ENCODE peak calls at places on chromosomes 4 and X, in six cellular contexts. D, R, P, K, E and A are unnamed samples.

GRCh38 chr4:94472056-94472826 is 20.5 kb downstream of the PDLIM5 start:
- DNase-seq in D (no peak), R (no peak), P (no peak), K (no peak), E (no peak), A (no peak)

GRCh38 chrX:13377537-13377936 is 57.7 kb upstream of the ATXN3L start:
- DNase-seq in D (peak; percentile 34), R (no peak), P (no peak), K (no peak), E (peak; percentile 18), A (no peak)

GRCh38 chrX:133670394-133670793 is 255.1 kb upstream of the GPC4 start:
- DNase-seq in D (no peak), R (no peak), P (no peak), K (no peak), E (no peak), A (no peak)

GRCh38 chrX:8939344-8939743 is 94.6 kb downstream of the FAM9B start:
- DNase-seq in D (no peak), R (no peak), P (no peak), K (no peak), E (no peak), A (no peak)

GRCh38 chr4:88746186-88746585 is 48.6 kb upstream of the NAP1L5 start:
- DNase-seq in D (no peak), R (no peak), P (no peak), K (no peak), E (no peak), A (no peak)

GRCh38 chr4:10623241-10623640 is 61.3 kb downstream of the CLNK start:
- DNase-seq in D (no peak), R (no peak), P (no peak), K (no peak), E (no peak), A (no peak)

GRCh38 chr4:88320780-88321373 is 36.5 kb upstream of the PPM1K start:
- DNase-seq in D (no peak), R (no peak), P (peak; percentile 13), K (no peak), E (no peak), A (peak; percentile 40)

GRCh38 chrX:53303195-53303594 is 21.8 kb upstream of the IQSEC2 start:
- DNase-seq in D (no peak), R (no peak), P (no peak), K (no peak), E (no peak), A (no peak)

GRCh38 chrX:2262679-2263055 is 238.1 kb downstream of the DHRSX start:
- DNase-seq in D (no peak), R (no peak), P (no peak), K (no peak), E (no peak), A (no peak)

DNA sequence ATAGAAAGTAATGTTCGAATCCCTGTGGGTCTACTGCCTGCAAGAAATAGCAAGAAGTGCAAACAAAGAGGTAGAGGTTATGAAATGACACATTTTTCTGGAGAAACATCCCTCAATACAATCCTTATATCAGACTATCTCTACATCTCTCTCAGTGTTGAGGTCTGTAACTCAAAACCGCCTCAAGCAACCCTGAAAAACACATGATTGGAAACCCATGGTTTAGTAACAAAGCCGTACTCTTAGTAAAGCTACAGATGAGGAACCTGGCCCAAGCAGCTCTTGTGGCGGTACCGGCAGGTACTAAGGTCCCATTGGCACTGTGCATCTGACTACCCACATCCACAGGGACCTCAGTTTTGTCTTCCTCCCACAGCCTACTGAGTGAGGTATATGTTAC is 53.9 kb downstream of the IRF2 start:
- DNase-seq in D (no peak), R (no peak), P (no peak), K (no peak), E (no peak), A (no peak)
- H3K4me1 ChIP-seq in D (peaks cover 42% of the 10 kb centered on the region), R (peaks cover 52% of the 10 kb centered on the region), P (no peaks in the 10 kb centered on the region), K (peaks cover 29% of the 10 kb centered on the region), E (no peaks in the 10 kb centered on the region), A (peaks cover 18% of the 10 kb centered on the region)

GRCh38 chr4:99720206-99720605 is 62.6 kb upstream of the C4orf54 start:
- DNase-seq in D (no peak), R (no peak), P (no peak), K (no peak), E (no peak), A (no peak)
- H3K4me1 ChIP-seq in D (peaks cover 13% of the 10 kb centered on the region), R (peaks cover 66% of the 10 kb centered on the region), P (no peaks in the 10 kb centered on the region), K (peaks cover 16% of the 10 kb centered on the region), E (peaks cover under 1% of the 10 kb centered on the region), A (peaks cover 21% of the 10 kb centered on the region)

DNA sequence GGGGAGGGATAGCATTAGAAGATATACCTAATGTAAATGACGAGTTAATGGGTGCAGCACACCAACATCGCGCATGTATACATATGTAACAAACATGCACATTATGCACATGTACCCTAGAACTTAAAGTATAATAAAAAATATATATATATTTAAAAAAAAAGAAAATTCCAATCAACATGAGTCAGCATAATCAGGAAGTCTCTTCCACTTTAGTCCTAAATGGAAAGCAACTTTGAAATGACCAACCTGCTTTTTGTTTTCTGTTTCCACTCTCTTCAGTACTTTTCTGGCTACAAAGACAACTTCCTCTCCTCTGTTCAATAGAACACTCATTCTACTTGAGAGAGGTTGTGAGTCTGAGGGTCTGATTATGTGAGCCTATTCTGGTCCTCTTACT is 13.5 kb upstream of the MAGEA8 start:
- DNase-seq in D (no peak), R (no peak), P (no peak), K (no peak), E (no peak), A (no peak)
- H3K4me1 ChIP-seq in D (no peaks in the 10 kb centered on the region), R (no peaks in the 10 kb centered on the region), P (no peaks in the 10 kb centered on the region), K (no peaks in the 10 kb centered on the region), E (no peaks in the 10 kb centered on the region), A (no peaks in the 10 kb centered on the region)

GRCh38 chrX:111363741-111364140 is 48.3 kb downstream of the DCX start:
- DNase-seq in D (no peak), R (no peak), P (no peak), K (no peak), E (no peak), A (no peak)
- H3K4me1 ChIP-seq in D (no peaks in the 10 kb centered on the region), R (no peaks in the 10 kb centered on the region), P (no peaks in the 10 kb centered on the region), K (no peaks in the 10 kb centered on the region), E (peaks cover 19% of the 10 kb centered on the region), A (no peaks in the 10 kb centered on the region)

GRCh38 chr4:159174645-159175147 is 71.8 kb downstream of the RAPGEF2 start:
- DNase-seq in D (no peak), R (no peak), P (no peak), K (no peak), E (no peak), A (no peak)
- H3K4me1 ChIP-seq in D (peaks cover 75% of the 10 kb centered on the region), R (peaks cover 59% of the 10 kb centered on the region), P (no peaks in the 10 kb centered on the region), K (peaks cover 24% of the 10 kb centered on the region), E (no peaks in the 10 kb centered on the region), A (peaks cover 63% of the 10 kb centered on the region)

GRCh38 chr4:76095568-76095967 is 21.1 kb downstream of the ART3 start:
- DNase-seq in D (no peak), R (no peak), P (no peak), K (no peak), E (no peak), A (no peak)
- H3K4me1 ChIP-seq in D (peaks cover 5% of the 10 kb centered on the region), R (peaks cover 40% of the 10 kb centered on the region), P (no peaks in the 10 kb centered on the region), K (peaks cover 4% of the 10 kb centered on the region), E (no peaks in the 10 kb centered on the region), A (no peaks in the 10 kb centered on the region)

GRCh38 chr4:2868840-2869487 is 25.3 kb downstream of the ADD1 start:
- DNase-seq in D (no peak), R (no peak), P (no peak), K (no peak), E (no peak), A (no peak)

GRCh38 chr4:2865381-2865780 is 21.7 kb downstream of the ADD1 start:
- DNase-seq in D (no peak), R (no peak), P (no peak), K (no peak), E (no peak), A (no peak)

GRCh38 chr4:2867758-2868491 is 24.3 kb downstream of the ADD1 start:
- DNase-seq in D (no peak), R (no peak), P (no peak), K (no peak), E (peak; percentile 36), A (no peak)

GRCh38 chr4:2866891-2867290 is 23.2 kb downstream of the ADD1 start:
- DNase-seq in D (no peak), R (no peak), P (no peak), K (no peak), E (no peak), A (no peak)

DNA sequence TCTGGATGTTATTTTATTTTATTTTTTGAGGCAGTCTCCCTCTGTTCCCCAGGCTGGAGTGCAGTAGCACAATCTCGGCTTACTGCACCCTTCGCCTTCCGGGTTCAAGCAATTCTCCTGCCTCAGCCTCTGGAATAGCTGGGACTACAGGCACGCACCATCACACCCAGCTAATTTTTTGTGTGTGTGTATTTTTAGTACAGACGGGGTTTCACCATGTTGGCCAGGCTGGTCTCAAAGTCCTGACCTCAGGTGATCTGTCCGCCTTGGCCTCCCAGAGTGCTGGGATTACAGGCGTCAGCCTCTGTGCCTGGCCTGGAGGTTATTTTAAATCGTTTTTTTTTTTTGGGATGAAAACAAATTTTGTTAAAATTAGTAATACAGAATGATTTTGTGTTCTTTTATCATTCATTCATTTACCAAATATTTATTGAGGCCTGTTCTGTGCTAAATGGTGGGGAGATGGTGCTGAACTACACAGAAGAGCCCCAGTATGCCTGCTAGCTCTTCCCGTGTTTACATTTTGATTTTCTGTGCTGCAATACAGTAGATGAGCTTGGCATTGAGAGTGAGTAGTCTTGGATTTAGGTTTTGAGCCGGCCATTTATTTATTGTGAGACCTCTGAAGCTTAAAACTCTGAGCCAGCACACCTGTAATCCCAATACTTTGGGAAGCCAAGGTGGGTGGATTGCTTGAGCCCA is 22.7 kb downstream of the ADD1 start:
- DNase-seq in D (no peak), R (no peak), P (no peak), K (no peak), E (no peak), A (no peak)
- H3K4me1 ChIP-seq in D (peaks cover 100% of the 10 kb centered on the region), R (peaks cover 99% of the 10 kb centered on the region), P (peaks cover 13% of the 10 kb centered on the region), K (peaks cover 84% of the 10 kb centered on the region), E (peaks cover 33% of the 10 kb centered on the region), A (peaks cover 95% of the 10 kb centered on the region)

GRCh38 chr4:82357640-82358039 is 16.2 kb downstream of the HNRNPD start:
- DNase-seq in D (no peak), R (no peak), P (no peak), K (no peak), E (no peak), A (no peak)

GRCh38 chr4:82358773-82359324 is 14.9 kb downstream of the HNRNPD start:
- DNase-seq in D (no peak), R (no peak), P (no peak), K (no peak), E (no peak), A (no peak)

GRCh38 chr4:82360298-82361177 is 13.3 kb downstream of the HNRNPD start:
- DNase-seq in D (no peak), R (no peak), P (no peak), K (no peak), E (no peak), A (no peak)

GRCh38 chr4:82363896-82364487 is 9.8 kb downstream of the HNRNPD start:
- DNase-seq in D (no peak), R (no peak), P (no peak), K (no peak), E (no peak), A (no peak)

DNA sequence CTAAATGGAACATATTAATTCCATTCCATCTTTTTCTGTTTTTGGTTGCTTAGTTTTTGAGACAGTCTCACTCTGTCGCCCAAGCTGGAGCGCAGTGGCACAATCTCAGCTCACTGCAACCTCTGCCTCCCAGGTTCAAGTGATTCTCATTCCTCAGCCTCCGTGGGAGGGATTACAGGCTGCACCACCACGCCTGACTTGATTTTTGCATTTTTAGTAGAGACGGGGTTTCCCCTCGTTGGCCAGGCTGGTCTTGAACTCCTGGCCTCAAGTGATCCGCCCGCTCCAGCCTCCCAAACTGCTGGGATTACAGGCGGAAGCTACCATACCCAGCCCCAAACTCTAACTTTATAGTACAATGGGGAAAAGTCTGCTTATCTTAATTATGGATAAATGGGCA is 11.2 kb downstream of the HNRNPD start:
- DNase-seq in D (no peak), R (no peak), P (no peak), K (no peak), E (no peak), A (no peak)
- H3K4me1 ChIP-seq in D (peaks cover 83% of the 10 kb centered on the region), R (peaks cover 83% of the 10 kb centered on the region), P (no peaks in the 10 kb centered on the region), K (peaks cover 92% of the 10 kb centered on the region), E (no peaks in the 10 kb centered on the region), A (peaks cover 94% of the 10 kb centered on the region)